ENCODE peak calls at places on chromosomes 6 and 20, in four cellular contexts. X is K562, C is GM12878, A is HepG2. E is an unnamed sample.

GRCh38 chr20:9301129-9302072 is 213.0 kb upstream of the LAMP5 start:
- DNase-seq in X (no peak), C (no peak), A (peak), E (peak)

GRCh38 chr6:43914272-43915147 is 144.5 kb downstream of the VEGFA start:
- DNase-seq in X (no peak), C (no peak), A (no peak), E (no peak)

GRCh38 chr6:149864578-149865535 is 698 bp upstream of the LRP11 start:
- DNase-seq in X (peak), C (no peak), A (peak), E (peak)

GRCh38 chr20:20386192-20386591 is 18.3 kb downstream of the INSM1 start:
- DNase-seq in X (no peak), C (no peak), A (no peak), E (no peak)

GRCh38 chr20:22962567-22963439 is 72.3 kb upstream of the SSTR4 start:
- DNase-seq in X (no peak), C (no peak), A (no peak), E (no peak)

GRCh38 chr6:15614277-15614676 is 48.6 kb downstream of the DTNBP1 start:
- DNase-seq in X (no peak), C (no peak), A (no peak), E (no peak)

GRCh38 chr6:98203170-98203806 is 631.1 kb upstream of the POU3F2 start:
- DNase-seq in X (no peak), C (no peak), A (no peak), E (no peak)

GRCh38 chr6:134145786-134146185 is 93.4 kb upstream of the SLC2A12 start:
- DNase-seq in X (no peak), C (no peak), A (no peak), E (no peak)

GRCh38 chr6:11869656-11870340 is 91.2 kb upstream of the ADTRP start:
- DNase-seq in X (no peak), C (no peak), A (no peak), E (peak)

GRCh38 chr6:141267420-141267819 is 865.3 kb upstream of the GJE1 start:
- DNase-seq in X (no peak), C (no peak), A (no peak), E (no peak)

GRCh38 chr6:140540743-140541142 is 1166.3 kb upstream of the CITED2 start:
- DNase-seq in X (no peak), C (no peak), A (no peak), E (no peak)

GRCh38 chr6:148935705-148936306 is 189.0 kb downstream of the UST start:
- DNase-seq in X (no peak), C (no peak), A (no peak), E (no peak)

GRCh38 chr6:156988276-156989158 is 211.3 kb downstream of the ARID1B start:
- DNase-seq in X (peak), C (peak), A (peak), E (no peak)

GRCh38 chr6:33620158-33620583 is 951 bp upstream of the ITPR3 start:
- DNase-seq in X (peak), C (no peak), A (no peak), E (peak)

GRCh38 chr6:33616913-33617312 is 4.2 kb upstream of the ITPR3 start:
- DNase-seq in X (no peak), C (no peak), A (no peak), E (no peak)

GRCh38 chr6:33621396-33622388 is 570 bp downstream of the ITPR3 start:
- DNase-seq in X (peak), C (no peak), A (no peak), E (peak)

GRCh38 chr6:33620584-33621395 is at the start of gene ITPR3:
- DNase-seq in X (peak), C (peak), A (no peak), E (peak)

DNA sequence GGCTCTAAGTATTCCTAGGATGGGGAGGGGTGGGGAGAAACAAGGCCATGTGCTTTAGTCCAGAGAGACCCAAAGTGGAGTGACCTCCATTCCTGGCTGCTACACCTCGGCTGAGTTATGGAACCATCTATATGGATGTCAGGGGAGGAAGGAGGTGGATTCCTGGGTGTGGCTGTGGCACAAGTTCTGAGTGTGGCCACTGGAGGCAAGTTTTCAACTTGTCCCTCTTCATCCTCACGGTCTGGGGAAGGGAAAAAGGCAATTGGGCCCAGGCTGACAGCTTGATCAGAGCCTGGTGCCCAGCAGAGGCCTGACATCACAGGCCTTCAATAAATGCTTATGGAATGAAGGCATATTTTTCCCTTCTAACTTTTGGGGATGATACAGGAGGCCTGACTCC is 2.0 kb upstream of the ITPR3 start:
- DNase-seq in X (peak), C (no peak), A (no peak), E (no peak)
- H2AFZ ChIP-seq in X (peak), C (no peak), A (no peak), E (peak)

DNA sequence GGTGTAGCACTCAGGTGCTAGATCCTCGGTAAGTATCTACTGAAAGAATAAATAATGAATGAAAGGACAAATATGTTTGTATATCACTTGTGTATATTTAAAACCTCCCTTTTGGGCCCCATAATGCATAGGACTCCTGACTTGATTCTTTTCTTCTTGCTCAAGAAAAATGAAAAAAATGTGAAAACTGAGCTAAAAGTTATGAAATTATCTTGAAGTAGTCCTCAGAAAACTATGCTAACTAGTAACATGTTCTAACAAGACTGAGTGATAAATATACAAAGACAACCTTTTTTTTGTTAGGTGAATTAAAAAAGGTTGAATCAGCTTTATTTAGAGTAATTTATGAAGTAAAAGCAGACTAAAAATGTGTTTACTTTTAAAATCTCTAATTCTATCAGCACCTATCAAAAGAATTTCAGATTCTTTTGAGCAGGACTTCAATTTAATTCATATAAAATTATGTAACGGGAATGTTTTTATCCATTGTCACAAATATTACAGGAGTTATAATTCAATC is 247.8 kb upstream of the JAG1 start:
- DNase-seq in X (no peak), C (no peak), A (no peak), E (no peak)
- TF ChIP-seq MYC in X (no peak), C (no peak), A (no peak), E (no peak)

DNA sequence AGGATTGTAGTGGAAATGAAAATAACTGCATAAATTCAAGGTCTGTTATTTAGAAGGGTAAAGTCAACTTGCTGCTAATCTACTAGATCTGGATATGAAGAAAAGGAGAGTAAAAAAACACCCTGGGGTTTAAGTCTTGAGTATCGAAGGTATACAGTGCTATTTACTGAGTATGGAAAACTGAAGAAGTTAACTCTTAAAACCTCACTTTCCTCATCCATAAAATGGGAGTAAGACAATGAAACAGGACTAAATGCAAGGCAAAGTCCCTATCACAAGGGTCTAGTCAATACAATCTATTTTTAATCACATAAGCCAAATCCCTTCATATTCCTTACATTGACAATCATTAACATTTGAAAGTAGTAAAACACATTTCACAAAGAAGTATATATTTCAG is 2.2 kb downstream of the FBXO5 start:
- DNase-seq in X (no peak), C (no peak), A (no peak), E (no peak)
- H3K4me3 ChIP-seq in X (peak), C (peak), A (peak), E (no peak)

GRCh38 chr20:1326031-1326930 is 2.7 kb downstream of the SDCBP2 start:
- DNase-seq in X (no peak), C (no peak), A (no peak), E (peak)
- H2AFZ ChIP-seq in X (no peak), C (no peak), A (no peak), E (no peak)

GRCh38 chr6:169337881-169338445 is 84.3 kb upstream of the THBS2 start:
- DNase-seq in X (no peak), C (no peak), A (no peak), E (no peak)
- TF ChIP-seq MYC in X (no peak), C (no peak), A (no peak), E (no peak)

DNA sequence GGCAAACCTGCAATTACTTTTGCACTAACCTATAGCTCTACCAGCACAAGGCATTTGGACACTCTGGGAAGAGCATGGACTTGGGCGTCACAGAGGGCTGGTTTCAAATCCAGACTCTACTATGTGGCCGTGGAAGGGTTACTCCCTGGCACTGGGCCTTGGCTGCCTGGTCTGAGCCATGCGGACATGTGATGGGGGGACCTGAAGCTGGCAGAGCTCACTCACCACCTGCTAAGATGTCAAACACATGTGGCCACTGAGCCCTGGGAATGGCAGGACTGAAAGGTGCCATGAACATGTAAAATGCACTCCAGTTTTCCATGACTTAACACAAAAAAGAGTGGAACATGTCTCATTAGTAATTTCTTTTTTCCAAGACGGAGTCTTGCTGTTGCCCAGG is 23.7 kb downstream of the VSTM2L start:
- DNase-seq in X (no peak), C (no peak), A (no peak), E (no peak)
- H3K4me3 ChIP-seq in X (no peak), C (no peak), A (no peak), E (no peak)

GRCh38 chr6:106511274-106512047 is 117.8 kb downstream of the RTN4IP1 start:
- DNase-seq in X (no peak), C (no peak), A (peak), E (peak)
- H2AFZ ChIP-seq in X (no peak), C (peak), A (no peak), E (peak)

DNA sequence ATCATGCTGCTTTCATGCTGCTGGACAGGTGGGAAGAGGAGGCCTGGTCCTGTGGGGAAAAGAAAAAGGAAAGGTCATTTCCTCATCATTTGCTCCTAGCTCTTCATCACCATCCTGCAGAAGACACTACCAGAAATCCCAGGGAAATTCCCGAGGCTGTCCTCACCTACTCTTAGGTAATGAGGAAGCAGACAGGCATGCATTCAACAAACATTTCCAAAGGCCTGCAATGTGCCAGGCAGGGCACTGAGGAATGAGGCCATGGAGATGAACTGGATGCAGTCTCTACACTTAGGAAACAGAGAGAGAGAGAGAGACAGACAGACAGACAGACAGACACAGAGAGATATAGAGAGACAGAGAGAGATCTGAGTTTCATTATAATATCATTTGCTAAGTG is 83.0 kb upstream of the MRPS10 start:
- DNase-seq in X (no peak), C (no peak), A (no peak), E (no peak)
- TF ChIP-seq MYC in X (no peak), C (no peak), A (no peak), E (no peak)

DNA sequence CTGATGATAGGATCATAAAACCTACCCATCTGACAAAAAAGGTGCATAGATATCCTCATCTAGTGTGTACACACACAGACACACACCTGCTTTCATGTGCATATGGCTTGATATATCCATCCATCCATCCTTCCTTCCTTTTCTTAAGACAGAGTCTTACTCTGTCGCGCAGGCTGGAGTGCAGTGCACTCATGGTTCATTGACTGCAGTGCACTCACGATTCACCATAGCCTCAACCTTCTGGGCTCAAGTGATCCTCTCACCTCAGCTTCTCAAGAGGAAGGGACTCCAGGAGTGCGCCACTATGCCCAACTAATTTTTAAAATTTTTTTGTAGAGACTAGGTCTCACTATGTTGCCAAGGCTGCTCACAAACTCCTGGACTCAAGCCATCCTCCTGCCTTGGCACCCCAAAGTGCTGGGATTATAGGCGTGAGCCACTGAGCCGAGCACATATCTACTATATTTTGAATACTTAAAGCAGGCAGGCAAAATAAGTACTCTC is 27.1 kb downstream of the ADNP start:
- DNase-seq in X (no peak), C (no peak), A (no peak), E (no peak)
- H3K4me3 ChIP-seq in X (no peak), C (no peak), A (no peak), E (no peak)

E was measured in endothelial cell of umbilical vein.